ENCODE peak calls at places on chromosomes 4 and X, in nine cellular contexts. V is stomach; P is PC-3; O is aorta; F is Panc1; E is MM.1S; K is CD8-positive, alpha-beta memory T cell; J is lung; S is cardiac muscle cell. W is an unnamed sample. For H3K4me1, the result is how much of the 10 kb centered on the place peaks cover.

GRCh38 chrX:130136497-130136896 is 26.2 kb upstream of the ELF4 start:
- DNase-seq in O (no peak), P (no peak), J (no peak), E (no peak), F (no peak), K (no peak), S (no peak), V (no peak), W (no peak)

GRCh38 chr4:158913766-158914165 is 144.9 kb downstream of the FNIP2 start:
- DNase-seq in P (no peak), S (no peak), O (no peak), V (no peak), E (no peak), K (no peak), J (no peak), F (no peak), W (no peak)

GRCh38 chr4:183659919-183660318 is 826 bp downstream of the TRAPPC11 start:
- DNase-seq in P (peak), J (no peak), S (peak), K (no peak), V (no peak), O (no peak), E (no peak), F (no peak), W (peak)

GRCh38 chrX:153592091-153592833 is 6.7 kb downstream of the CCNQ start:
- DNase-seq in O (peak), F (no peak), S (no peak), K (no peak), V (no peak), E (no peak), J (no peak), P (no peak), W (no peak)

GRCh38 chrX:127207326-127207725 is 387.8 kb downstream of the PRR32 start:
- DNase-seq in F (no peak), K (no peak), J (no peak), V (no peak), P (no peak), E (no peak), S (no peak), O (no peak), W (no peak)

GRCh38 chrX:70049925-70050324 is at the start of gene AWAT2:
- DNase-seq in V (no peak), S (no peak), O (no peak), F (no peak), E (no peak), P (no peak), K (no peak), J (no peak), W (no peak)

GRCh38 chr4:16505726-16506125 is 279.5 kb upstream of the TAPT1 start:
- DNase-seq in J (no peak), E (no peak), V (no peak), K (no peak), O (no peak), P (peak), F (no peak), S (peak), W (no peak)

GRCh38 chr4:107034982-107035710 is 967 bp downstream of the DKK2 start:
- DNase-seq in E (no peak), O (peak), J (no peak), P (no peak), K (no peak), S (peak), F (no peak), V (no peak), W (no peak)

GRCh38 chr4:45693746-45694145 is 430.1 kb downstream of the GABRG1 start:
- DNase-seq in P (no peak), F (no peak), E (no peak), S (peak), O (no peak), J (no peak), V (peak), K (no peak), W (no peak)

GRCh38 chr4:116953947-116954346 is 131.4 kb downstream of the TRAM1L1 start:
- DNase-seq in O (no peak), V (no peak), F (no peak), K (no peak), S (no peak), J (no peak), P (no peak), E (no peak), W (no peak)

GRCh38 chrX:39750246-39750790 is 347.4 kb downstream of the BCOR start:
- DNase-seq in O (no peak), P (no peak), E (no peak), S (no peak), K (no peak), V (no peak), J (no peak), F (no peak), W (no peak)

GRCh38 chr4:2823671-2824328 is 19.8 kb upstream of the ADD1 start:
- DNase-seq in P (no peak), V (no peak), F (no peak), S (no peak), K (no peak), E (no peak), O (peak), J (no peak), W (no peak)

GRCh38 chrX:88024022-88024421 is 506.4 kb downstream of the KLHL4 start:
- DNase-seq in S (no peak), J (no peak), O (no peak), P (no peak), E (no peak), K (no peak), F (no peak), V (no peak), W (no peak)

GRCh38 chr4:112895785-112896184 is 153.7 kb upstream of the ANK2 start:
- DNase-seq in E (no peak), S (no peak), V (no peak), J (no peak), P (no peak), F (no peak), K (no peak), O (no peak), W (no peak)

GRCh38 chr4:169037491-169037890 is 27.4 kb upstream of the CBR4 start:
- DNase-seq in K (no peak), V (no peak), S (no peak), J (no peak), E (no peak), F (no peak), P (peak), O (no peak), W (no peak)

GRCh38 chr4:23789765-23790164 is 100.1 kb downstream of the PPARGC1A start:
- DNase-seq in F (no peak), J (peak), V (no peak), E (no peak), P (no peak), K (no peak), S (peak), O (peak), W (no peak)

GRCh38 chr4:122747883-122748282 is 15.4 kb downstream of the BBS12 start:
- DNase-seq in K (no peak), V (no peak), P (peak), F (no peak), E (no peak), S (no peak), J (no peak), O (no peak), W (no peak)

GRCh38 chrX:1727531-1728027 is 112.7 kb downstream of the ASMT start:
- DNase-seq in E (no peak), V (no peak), O (peak), S (no peak), J (no peak), P (peak), K (no peak), F (peak), W (no peak)

GRCh38 chrX:64977051-64977450 is 801 bp upstream of the ZC4H2 start:
- DNase-seq in F (no peak), K (no peak), E (no peak), O (no peak), P (peak), J (no peak), V (no peak), S (no peak), W (no peak)

GRCh38 chrX:64975989-64976672 is at the start of gene ZC4H2:
- DNase-seq in O (peak), P (peak), S (peak), K (peak), E (peak), F (peak), V (peak), J (peak), W (peak)

GRCh38 chrX:64975491-64975890 is 759 bp downstream of the ZC4H2 start:
- DNase-seq in K (no peak), O (peak), V (peak), P (peak), F (no peak), J (no peak), S (peak), E (peak), W (peak)

GRCh38 chrX:64977830-64978229 is 1.6 kb upstream of the ZC4H2 start:
- DNase-seq in J (no peak), K (no peak), O (no peak), P (peak), E (no peak), F (no peak), S (no peak), V (no peak), W (no peak)

DNA sequence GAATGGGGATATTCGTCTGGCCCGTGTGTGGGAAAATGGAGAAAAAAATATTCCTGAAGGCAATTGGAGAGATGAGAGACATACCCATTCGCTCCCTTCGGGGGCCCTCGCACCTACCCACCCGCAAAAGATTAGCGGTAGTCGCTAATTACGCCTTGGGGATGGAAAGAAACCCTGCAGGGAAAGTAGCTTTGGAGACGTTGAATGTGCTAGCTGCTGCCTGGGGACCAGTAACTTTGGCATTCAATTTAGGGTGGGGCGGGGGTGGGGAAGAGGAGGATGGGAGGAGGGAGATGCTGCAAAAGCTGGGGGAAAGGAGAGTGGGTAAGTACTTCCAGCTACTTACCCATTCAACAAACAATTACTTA is 407 bp upstream of the ZC4H2 start:
- DNase-seq in P (no peak), O (no peak), S (no peak), F (no peak), K (no peak), J (no peak), V (no peak), E (no peak), W (no peak)
- H3K4me3 ChIP-seq in P (peak), O (no peak), S (peak), F (peak), K (peak), J (peak), V (peak), E (peak), W (peak)

DNA sequence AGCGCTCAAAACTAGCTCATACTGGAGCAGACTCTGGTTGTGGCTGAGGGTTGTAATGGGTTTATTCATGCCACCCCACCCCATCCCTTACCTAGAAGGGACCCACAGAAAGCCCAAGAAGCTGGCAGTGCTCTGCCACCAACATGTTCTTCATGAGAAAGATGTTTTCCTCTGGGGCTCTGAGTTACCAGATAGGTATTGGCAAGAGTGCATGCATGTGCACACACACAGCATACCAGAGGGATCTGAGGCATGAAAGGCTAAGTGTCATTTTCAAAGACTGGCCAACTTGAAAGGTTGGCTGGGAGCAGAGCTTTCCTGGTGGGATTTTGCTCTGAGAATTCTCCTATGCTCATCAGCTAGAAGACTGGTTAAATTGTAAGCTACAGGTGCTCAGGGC is 65.2 kb downstream of the PHOX2B start:
- DNase-seq in F (no peak), V (no peak), O (no peak), K (no peak), E (no peak), P (no peak), S (no peak), J (no peak), W (no peak)
- H3K27ac ChIP-seq in F (no peak), V (no peak), O (no peak), K (no peak), E (no peak), P (no peak), S (no peak), J (no peak), W (no peak)

GRCh38 chr4:82247629-82248028 is 126.2 kb downstream of the HNRNPD start:
- DNase-seq in P (no peak), F (no peak), J (no peak), K (no peak), O (no peak), V (no peak), S (no peak), E (no peak), W (no peak)

GRCh38 chr4:82247171-82247570 is 126.6 kb downstream of the HNRNPD start:
- DNase-seq in S (no peak), F (no peak), P (peak), J (no peak), E (no peak), K (no peak), V (no peak), O (no peak), W (no peak)

DNA sequence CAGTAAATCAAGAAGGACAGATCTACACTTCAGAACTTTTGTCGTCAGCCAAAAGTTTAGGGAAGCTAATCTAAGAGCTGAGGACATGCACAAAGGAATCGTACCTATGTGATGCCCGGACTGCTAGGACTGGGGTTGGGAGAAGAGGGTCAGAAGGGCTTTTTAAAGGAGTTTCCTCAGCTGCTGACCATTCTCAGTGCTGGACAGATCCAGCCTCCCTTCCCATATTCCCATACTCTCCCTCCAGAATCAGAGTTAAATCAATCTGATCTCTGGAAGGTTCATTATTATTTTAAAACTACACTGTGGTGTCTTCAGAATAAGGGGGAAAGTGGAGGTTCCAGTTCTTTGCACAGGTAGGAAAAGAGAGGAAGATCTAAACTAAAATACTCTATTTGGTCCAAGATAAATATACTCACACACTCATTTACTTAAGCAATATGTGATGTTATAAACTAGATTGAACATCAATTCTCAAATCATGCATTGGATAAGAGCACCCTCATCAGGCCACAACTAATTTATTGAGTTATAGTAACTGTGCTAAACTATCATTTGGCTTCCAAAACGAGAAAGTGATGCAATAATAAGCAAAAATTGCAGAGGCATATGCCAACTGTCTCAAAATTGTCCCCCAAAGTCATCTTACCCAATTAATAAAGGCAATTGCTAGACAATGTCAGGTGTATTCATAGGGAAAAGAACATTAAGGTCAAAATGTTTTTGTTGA is 124.7 kb downstream of the HNRNPD start:
- DNase-seq in K (no peak), E (no peak), O (no peak), P (no peak), V (no peak), F (no peak), J (no peak), S (peak), W (no peak)
- H3K4me1 ChIP-seq in K (under half), E (under half), O (under half), P (under half), V (under half), F (under half), J (under half), S (under half), W (under half)

GRCh38 chrX:47484885-47485284 is 1.9 kb upstream of the ZNF41 start:
- DNase-seq in K (no peak), O (no peak), F (no peak), J (no peak), V (no peak), E (no peak), P (no peak), S (no peak), W (no peak)
- H3K4me3 ChIP-seq in K (no peak), O (no peak), F (no peak), J (no peak), V (no peak), E (no peak), P (peak), S (no peak), W (no peak)

DNA sequence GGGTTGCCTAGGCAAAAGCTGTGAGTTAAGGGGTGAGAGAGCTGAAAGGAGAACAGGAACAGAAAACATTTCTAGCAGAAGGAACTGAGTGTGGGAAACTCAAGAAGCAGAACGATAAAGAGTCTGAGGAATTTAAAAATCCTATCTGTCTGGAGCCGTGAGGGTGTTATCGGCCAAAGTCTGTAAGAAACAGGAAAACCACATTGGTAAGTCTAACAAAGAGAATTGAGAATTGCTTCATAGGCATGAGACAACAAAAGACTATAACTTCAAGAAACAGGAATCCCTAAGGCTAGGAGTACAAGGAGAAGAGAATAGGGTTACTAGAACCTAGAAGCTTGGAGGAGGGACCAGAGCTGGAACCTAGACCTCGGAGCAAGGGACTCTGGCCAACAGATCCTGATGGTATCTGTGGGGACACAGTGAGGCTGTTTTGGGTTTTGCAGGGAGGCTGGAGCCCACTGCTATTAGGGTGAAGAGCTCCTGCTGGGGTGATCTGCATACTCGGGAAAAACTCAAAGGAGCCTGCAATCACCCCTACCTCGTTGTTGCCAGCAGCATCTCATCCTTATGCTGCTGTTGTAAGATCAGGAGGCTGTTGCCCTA is 175.6 kb downstream of the FBXO8 start:
- DNase-seq in F (no peak), S (no peak), J (no peak), P (no peak), O (no peak), K (no peak), V (no peak), E (no peak), W (no peak)
- H3K27ac ChIP-seq in F (no peak), S (no peak), J (no peak), P (no peak), O (no peak), K (no peak), V (no peak), E (no peak), W (no peak)

GRCh38 chr4:78569291-78569821 is 17.8 kb downstream of the ANXA3 start:
- DNase-seq in K (no peak), S (no peak), J (no peak), P (peak), V (no peak), O (no peak), F (no peak), E (no peak), W (no peak)
- H3K4me1 ChIP-seq in K (under half), S (under half), J (under half), P (half or more), V (under half), O (under half), F (under half), E (under half), W (under half)

GRCh38 chr4:13963601-13964000 is 336.1 kb upstream of the BOD1L1 start:
- DNase-seq in P (no peak), K (no peak), V (no peak), J (no peak), O (no peak), S (no peak), F (no peak), E (no peak), W (no peak)
- H3K4me3 ChIP-seq in P (no peak), K (no peak), V (no peak), J (no peak), O (no peak), S (no peak), F (no peak), E (no peak), W (no peak)

GRCh38 chr4:88957570-88957969 is 99.4 kb downstream of the FAM13A start:
- DNase-seq in F (no peak), P (no peak), J (no peak), K (no peak), E (no peak), S (no peak), O (no peak), V (no peak), W (no peak)

GRCh38 chr4:88960576-88960975 is 96.4 kb downstream of the FAM13A start:
- DNase-seq in E (no peak), V (no peak), J (no peak), S (no peak), P (no peak), F (no peak), K (no peak), O (no peak), W (no peak)

GRCh38 chr4:88962430-88962829 is 94.6 kb downstream of the FAM13A start:
- DNase-seq in O (no peak), S (no peak), K (no peak), E (no peak), V (no peak), J (no peak), F (no peak), P (peak), W (no peak)

GRCh38 chr4:88953400-88953799 is 103.6 kb downstream of the FAM13A start:
- DNase-seq in V (no peak), J (no peak), F (no peak), K (no peak), E (peak), O (no peak), P (no peak), S (no peak), W (no peak)

GRCh38 chr4:88958080-88958479 is 98.9 kb downstream of the FAM13A start:
- DNase-seq in K (no peak), F (no peak), V (no peak), E (no peak), P (no peak), O (no peak), J (no peak), S (no peak), W (no peak)
- H3K27ac ChIP-seq in K (no peak), F (no peak), V (no peak), E (no peak), P (no peak), O (no peak), J (peak), S (no peak), W (no peak)

DNA sequence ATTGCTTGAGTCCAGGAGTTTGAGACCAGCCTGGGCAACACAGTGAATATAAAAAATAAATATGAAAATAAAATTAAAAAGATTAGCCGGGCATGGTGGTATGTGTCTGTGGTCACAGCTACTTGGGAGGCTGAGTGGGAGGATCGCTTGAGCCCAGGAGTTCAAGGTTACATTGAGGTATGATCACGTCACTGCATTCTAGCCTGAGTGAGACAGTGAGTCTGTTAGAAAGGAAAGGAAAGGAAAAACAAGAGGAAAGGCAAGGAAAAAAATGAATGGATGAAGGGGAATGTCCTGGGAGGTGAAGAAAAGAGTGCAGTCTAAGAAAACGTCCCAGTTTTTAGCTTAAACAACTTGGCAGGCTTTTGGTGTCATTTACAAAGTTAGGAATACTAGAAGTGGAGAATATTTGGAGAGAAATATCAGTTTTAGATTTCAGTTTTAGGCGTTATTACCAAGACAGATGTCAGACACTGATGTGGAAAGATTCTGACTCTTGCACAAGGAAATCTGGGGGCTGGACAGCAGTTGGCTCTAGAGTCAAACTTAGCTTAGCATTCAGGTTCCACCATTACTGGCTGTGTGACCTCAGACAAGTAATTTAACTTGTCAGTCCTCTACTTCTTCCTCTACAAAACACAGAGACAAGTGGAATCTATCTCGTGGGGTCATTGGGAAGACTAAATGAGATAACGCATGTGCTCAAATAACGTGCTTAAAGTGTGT is 139.0 kb downstream of the TSPAN5 start:
- DNase-seq in F (no peak), J (no peak), S (no peak), E (no peak), K (no peak), O (no peak), P (no peak), V (no peak), W (no peak)
- H3K4me1 ChIP-seq in F (under half), J (under half), S (half or more), E (under half), K (under half), O (under half), P (half or more), V (under half), W (under half)

W was measured in CD4-positive, alpha-beta memory T cell.